ENCODE peak calls at places on chromosomes 3 and 15, in ten cellular contexts. O, I, W, C, N, K, Z, V, R and L are unnamed samples.

GRCh38 chr15:73051402-73051810 is 857 bp upstream of the NEO1 start:
- DNase-seq in V (peak), Z (no peak), R (no peak), C (no peak), I (no peak), W (no peak), O (peak), K (no peak), N (no peak), L (no peak)

GRCh38 chr3:15800327-15800726 is 2.5 kb upstream of the ANKRD28 start:
- DNase-seq in O (no peak), C (peak), N (no peak), V (no peak), W (no peak), R (no peak), Z (no peak), K (no peak), I (no peak), L (no peak)

GRCh38 chr15:34726407-34727100 is 28.2 kb downstream of the GJD2 start:
- DNase-seq in K (peak), W (no peak), O (no peak), N (no peak), V (no peak), C (peak), R (no peak), I (no peak), Z (no peak), L (no peak)

GRCh38 chr15:77179541-77179998 is 108.7 kb upstream of the TSPAN3 start:
- DNase-seq in O (no peak), Z (no peak), I (no peak), V (no peak), C (no peak), W (no peak), R (peak), N (no peak), K (no peak), L (no peak)

GRCh38 chr3:185688808-185689207 is 102.7 kb downstream of the SENP2 start:
- DNase-seq in N (no peak), O (no peak), W (no peak), R (no peak), C (peak), V (no peak), I (peak), Z (peak), K (peak), L (no peak)

GRCh38 chr3:4335840-4336579 is 32.8 kb downstream of the SETMAR start:
- DNase-seq in N (no peak), K (no peak), W (no peak), O (no peak), C (no peak), R (no peak), I (no peak), Z (no peak), V (no peak), L (no peak)

GRCh38 chr15:94532226-94532625 is 300.9 kb downstream of the MCTP2 start:
- DNase-seq in I (no peak), V (no peak), Z (no peak), W (no peak), O (no peak), K (no peak), N (no peak), C (no peak), R (no peak), L (no peak)

GRCh38 chr3:39126532-39127071 is 19.1 kb downstream of the TTC21A start:
- DNase-seq in N (peak), C (peak), Z (no peak), O (peak), W (peak), V (no peak), R (no peak), K (peak), I (no peak), L (peak)

GRCh38 chr3:122416966-122417365 is 1.1 kb upstream of the WDR5B start:
- DNase-seq in C (peak), W (no peak), Z (no peak), O (no peak), I (no peak), N (no peak), V (peak), R (no peak), K (no peak), L (no peak)

GRCh38 chr3:15858547-15859506 is 61.0 kb upstream of the ANKRD28 start:
- DNase-seq in I (no peak), N (peak), R (peak), W (peak), O (peak), K (no peak), Z (peak), C (peak), V (peak), L (peak)

GRCh38 chr3:59212128-59212764 is 162.4 kb upstream of the CFAP20DC start:
- DNase-seq in C (peak), R (no peak), W (no peak), O (peak), K (peak), Z (no peak), N (peak), I (peak), V (no peak), L (peak)

GRCh38 chr3:122681294-122682015 is 816 bp downstream of the PARP14 start:
- DNase-seq in O (no peak), K (no peak), N (no peak), I (no peak), V (no peak), Z (no peak), R (no peak), C (no peak), W (no peak), L (no peak)

GRCh38 chr15:69604050-69604378 is 151.4 kb downstream of the RPLP1 start:
- DNase-seq in V (no peak), Z (no peak), K (no peak), R (peak), O (no peak), N (no peak), W (no peak), C (no peak), I (no peak), L (peak)

GRCh38 chr15:51046799-51047449 is 47.8 kb downstream of the TNFAIP8L3 start:
- DNase-seq in W (no peak), R (no peak), C (peak), O (no peak), V (no peak), K (no peak), N (no peak), Z (no peak), I (no peak), L (no peak)

GRCh38 chr3:167913218-167913902 is 177.8 kb downstream of the SERPINI1 start:
- DNase-seq in C (peak), N (peak), Z (no peak), K (peak), R (no peak), O (no peak), V (no peak), I (no peak), W (no peak), L (no peak)

GRCh38 chr15:33083232-33084006 is 111.1 kb downstream of the FMN1 start:
- DNase-seq in K (peak), C (no peak), I (no peak), R (no peak), N (no peak), O (no peak), V (no peak), W (no peak), Z (no peak), L (no peak)

GRCh38 chr3:72320096-72320910 is 527.9 kb downstream of the SHQ1 start:
- DNase-seq in R (no peak), V (no peak), W (no peak), N (no peak), K (no peak), I (no peak), O (no peak), C (no peak), Z (no peak), L (no peak)

GRCh38 chr3:36305929-36306520 is 74.3 kb upstream of the STAC start:
- DNase-seq in W (no peak), R (no peak), C (no peak), I (no peak), V (no peak), Z (no peak), K (peak), N (no peak), O (no peak), L (no peak)

GRCh38 chr15:101022306-101022705 is 103.1 kb downstream of the LRRK1 start:
- DNase-seq in R (peak), N (no peak), C (no peak), K (no peak), I (no peak), Z (no peak), W (no peak), O (no peak), V (no peak), L (no peak)

GRCh38 chr15:60752973-60753720 is 274.2 kb upstream of the ICE2 start:
- DNase-seq in C (no peak), I (no peak), Z (no peak), K (no peak), V (no peak), W (no peak), O (no peak), N (no peak), R (no peak), L (no peak)

GRCh38 chr15:94259121-94259776 is 27.9 kb downstream of the MCTP2 start:
- DNase-seq in N (peak), W (peak), V (no peak), Z (no peak), C (peak), K (no peak), O (no peak), R (no peak), I (no peak), L (no peak)

GRCh38 chr15:60374628-60375081 is 23.1 kb downstream of the ANXA2 start:
- DNase-seq in Z (no peak), V (peak), W (no peak), N (no peak), O (no peak), K (peak), C (peak), R (no peak), I (peak), L (no peak)

GRCh38 chr3:29099296-29099695 is 181.6 kb upstream of the RBMS3 start:
- DNase-seq in V (no peak), N (no peak), I (no peak), O (no peak), Z (no peak), K (peak), W (no peak), C (no peak), R (no peak), L (no peak)

GRCh38 chr3:4880850-4881249 is 98.4 kb upstream of the BHLHE40 start:
- DNase-seq in O (no peak), W (no peak), N (no peak), K (no peak), V (no peak), I (no peak), R (no peak), C (no peak), Z (no peak), L (no peak)

GRCh38 chr3:9825461-9826040 is 15.5 kb downstream of the TTLL3 start:
- DNase-seq in K (no peak), W (no peak), R (no peak), N (no peak), C (no peak), O (no peak), Z (no peak), I (no peak), V (no peak), L (no peak)

GRCh38 chr3:39724233-39724846 is 85.1 kb upstream of the MYRIP start:
- DNase-seq in V (no peak), W (no peak), R (no peak), Z (no peak), C (peak), I (no peak), N (peak), O (no peak), K (no peak), L (no peak)

GRCh38 chr15:93278006-93278405 is 189.0 kb upstream of the RGMA start:
- DNase-seq in O (no peak), I (no peak), V (no peak), Z (no peak), N (no peak), C (no peak), R (no peak), K (no peak), W (no peak), L (no peak)

GRCh38 chr3:131922356-131922755 is 112.5 kb downstream of the CPNE4 start:
- DNase-seq in K (no peak), O (no peak), C (no peak), R (no peak), N (no peak), Z (no peak), V (no peak), W (no peak), I (no peak), L (no peak)

GRCh38 chr3:160987982-160988964 is 116.9 kb downstream of the B3GALNT1 start:
- DNase-seq in C (no peak), W (no peak), R (no peak), I (no peak), K (no peak), Z (no peak), N (no peak), O (no peak), V (no peak), L (no peak)

GRCh38 chr3:182491571-182491970 is 301.7 kb upstream of the ATP11B start:
- DNase-seq in O (no peak), N (no peak), W (no peak), K (no peak), I (no peak), C (no peak), R (no peak), V (no peak), Z (no peak), L (no peak)

GRCh38 chr15:25136119-25136518 is 181.3 kb downstream of the SNRPN start:
- DNase-seq in R (no peak), C (peak), W (no peak), Z (no peak), V (no peak), N (peak), I (no peak), K (peak), O (no peak), L (no peak)